ENCODE peak calls at places on chromosomes 11 and 22, in six cellular contexts. B is transverse colon; J is prostate gland; X is pancreas; D is CD8-positive, alpha-beta memory T cell; H is cardiac muscle cell. S is an unnamed sample. For H3K36me3, the result is how much of the 10 kb centered on the place peaks cover.

GRCh38 chr11:78995166-78995565 is 420.5 kb upstream of the NARS2 start:
- DNase-seq in J (no peak), D (no peak), X (no peak), H (no peak), B (no peak), S (no peak)

GRCh38 chr22:49087716-49088660 is 739.7 kb downstream of the BRD1 start:
- DNase-seq in J (no peak), D (peak), X (no peak), B (no peak), H (no peak), S (no peak)

GRCh38 chr11:59766542-59766941 is 11.4 kb downstream of the STX3 start:
- DNase-seq in X (peak), H (no peak), D (no peak), B (no peak), J (no peak), S (no peak)

GRCh38 chr11:18384157-18384641 is 10.2 kb upstream of the LDHA start:
- DNase-seq in J (peak), H (peak), X (peak), B (peak), D (no peak), S (peak)

GRCh38 chr11:118401880-118402590 is 629 bp downstream of the ATP5MG start:
- DNase-seq in X (no peak), D (no peak), J (no peak), B (no peak), H (peak), S (peak)

GRCh38 chr11:115874843-115875242 is 370.6 kb upstream of the CADM1 start:
- DNase-seq in X (no peak), D (no peak), H (no peak), B (no peak), J (no peak), S (no peak)

GRCh38 chr22:19817561-19818263 is 37.0 kb downstream of the GNB1L start:
- DNase-seq in X (no peak), B (no peak), H (no peak), D (no peak), J (no peak), S (no peak)

GRCh38 chr11:118415739-118416068 is 14.3 kb downstream of the ATP5MG start:
- DNase-seq in B (peak), H (peak), X (no peak), J (peak), D (peak), S (no peak)

GRCh38 chr11:117950320-117950719 is 21.1 kb upstream of the TMPRSS13 start:
- DNase-seq in J (no peak), X (no peak), B (peak), D (peak), H (peak), S (peak)

GRCh38 chr11:251550-251949 is 14.8 kb downstream of the PSMD13 start:
- DNase-seq in X (no peak), D (no peak), H (no peak), J (no peak), B (no peak), S (no peak)

GRCh38 chr11:74339619-74340018 is 28.2 kb upstream of the P4HA3 start:
- DNase-seq in H (no peak), X (no peak), B (no peak), D (no peak), J (no peak), S (no peak)
- H3K36me3 ChIP-seq in H (under half), X (under half), B (under half), D (under half), J (under half), S (under half)

DNA sequence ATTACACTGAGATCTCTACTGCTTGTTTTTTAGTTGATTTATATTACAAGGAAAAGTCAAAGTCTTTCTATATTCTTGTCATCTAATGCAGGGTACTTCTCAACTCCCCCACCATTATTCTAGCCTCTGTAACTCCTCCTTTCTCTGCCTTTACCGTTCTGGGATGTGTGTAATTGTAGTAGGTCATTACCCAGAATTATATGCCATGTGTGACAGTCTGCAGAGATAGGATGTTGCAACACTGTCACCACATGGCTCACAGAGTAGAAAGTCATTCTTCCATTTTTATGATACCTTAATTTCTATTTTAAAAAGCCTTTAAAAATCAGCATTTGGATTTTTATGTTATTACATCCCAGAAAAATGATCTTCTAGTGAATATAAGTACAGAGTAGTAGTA is 32.7 kb downstream of the ZNF143 start:
- DNase-seq in X (no peak), J (no peak), B (no peak), D (no peak), H (no peak), S (no peak)
- H3K36me3 ChIP-seq in X (under half), J (under half), B (under half), D (under half), H (under half), S (under half)

DNA sequence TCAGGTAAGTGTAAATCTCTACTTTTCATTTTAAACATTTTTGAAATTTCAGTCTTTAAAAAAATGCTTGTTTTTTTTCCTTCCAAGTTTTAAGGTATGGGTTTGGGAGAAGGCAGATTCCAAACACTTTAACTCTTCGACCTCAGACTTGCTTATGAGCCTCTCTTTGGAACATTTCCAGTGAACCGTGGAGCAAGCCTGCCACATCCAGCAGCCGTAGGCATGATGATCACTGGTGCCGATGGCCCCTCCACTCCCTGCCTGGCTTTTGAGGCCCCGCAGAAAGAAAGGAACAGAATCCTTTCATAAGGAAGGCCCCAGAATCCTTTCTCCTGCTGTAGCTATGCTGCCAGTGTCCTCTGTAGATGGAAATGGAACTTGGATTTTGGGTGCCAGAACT is 50.7 kb downstream of the BMAL1 start:
- DNase-seq in B (no peak), H (no peak), D (no peak), J (no peak), X (no peak), S (no peak)
- H3K36me3 ChIP-seq in B (under half), H (under half), D (under half), J (under half), X (under half), S (under half)

GRCh38 chr11:61737131-61737530 is 15.3 kb upstream of the MYRF start:
- DNase-seq in H (no peak), J (no peak), B (no peak), D (no peak), X (no peak), S (no peak)
- H3K36me3 ChIP-seq in H (under half), J (under half), B (under half), D (under half), X (under half), S (under half)

GRCh38 chr11:31531293-31531692 is 21.7 kb downstream of the ELP4 start:
- DNase-seq in D (no peak), B (no peak), X (no peak), J (no peak), H (no peak), S (no peak)
- H3K36me3 ChIP-seq in D (under half), B (under half), X (under half), J (under half), H (under half), S (under half)

S was measured in Caco-2.